ENCODE peak calls at places on chromosomes 3 and 15, in seven cellular contexts. W is tibial artery, A is right atrium auricular region, V is Caco-2, Z is breast epithelium, S is uterus, K is keratinocyte. P is an unnamed sample. For H3K36me3, the result is how much of the 10 kb centered on the place peaks cover.

GRCh38 chr3:188037116-188037718 is 116.7 kb upstream of the LPP start:
- DNase-seq in W (no peak), S (peak), V (peak), A (no peak), K (no peak), Z (no peak), P (peak)

GRCh38 chr3:44529927-44530326 is 25.1 kb upstream of the ZKSCAN7 start:
- DNase-seq in W (no peak), A (no peak), K (no peak), S (no peak), V (peak), Z (no peak), P (no peak)

GRCh38 chr3:113287818-113288648 is 76.7 kb downstream of the BOC start:
- DNase-seq in Z (no peak), A (peak), S (peak), W (peak), K (no peak), V (peak), P (peak)

GRCh38 chr15:96736384-96736783 is 405.9 kb downstream of the NR2F2 start:
- DNase-seq in W (no peak), Z (no peak), V (no peak), S (no peak), A (no peak), K (no peak), P (peak)

GRCh38 chr3:108897883-108898282 is 55.8 kb downstream of the GUCA1C start:
- DNase-seq in V (no peak), K (no peak), A (no peak), S (no peak), Z (no peak), W (no peak), P (no peak)

GRCh38 chr3:101998256-101998926 is 149.1 kb downstream of the NFKBIZ start:
- DNase-seq in A (no peak), W (no peak), S (peak), Z (no peak), V (no peak), K (no peak), P (no peak)

GRCh38 chr3:106534206-106534605 is 665.4 kb upstream of the CBLB start:
- DNase-seq in W (no peak), K (peak), S (no peak), V (no peak), A (no peak), Z (no peak), P (no peak)

GRCh38 chr15:65323071-65323511 is 18.6 kb downstream of the RNU5B-1 start:
- DNase-seq in Z (no peak), V (no peak), W (no peak), K (no peak), S (no peak), A (no peak), P (peak)

GRCh38 chr15:71649894-71650293 is 160.5 kb upstream of the NR2E3 start:
- DNase-seq in W (no peak), Z (no peak), V (no peak), K (peak), S (no peak), A (no peak), P (no peak)

GRCh38 chr3:114887806-114888205 is 259.3 kb downstream of the ZBTB20 start:
- DNase-seq in W (no peak), S (no peak), A (no peak), Z (no peak), K (no peak), V (no peak), P (no peak)

GRCh38 chr3:114067804-114068203 is 11.3 kb downstream of the QTRT2 start:
- DNase-seq in A (no peak), S (no peak), K (no peak), Z (no peak), V (no peak), W (no peak), P (no peak)

GRCh38 chr3:150242220-150242938 is 165.7 kb upstream of the TSC22D2 start:
- DNase-seq in W (no peak), S (no peak), V (no peak), A (no peak), K (no peak), Z (no peak), P (no peak)

GRCh38 chr3:167382127-167382526 is 2.0 kb upstream of the ZBBX start:
- DNase-seq in K (no peak), W (no peak), S (no peak), Z (no peak), V (no peak), A (no peak), P (no peak)

GRCh38 chr3:128878556-128879124 is 780 bp upstream of the ACAD9 start:
- DNase-seq in S (peak), W (peak), A (peak), K (peak), Z (no peak), V (peak), P (peak)

GRCh38 chr3:112499328-112499727 is at the start of gene BTLA:
- DNase-seq in S (no peak), Z (no peak), A (no peak), K (no peak), V (no peak), W (no peak), P (no peak)

GRCh38 chr15:79296583-79296982 is 14.1 kb downstream of the ANKRD34C start:
- DNase-seq in S (no peak), A (no peak), Z (no peak), K (no peak), W (no peak), V (peak), P (no peak)

GRCh38 chr3:111861396-111861795 is 2.3 kb downstream of the PHLDB2 start:
- DNase-seq in W (no peak), Z (no peak), K (no peak), V (no peak), A (no peak), S (no peak), P (no peak)

GRCh38 chr15:61835476-61836106 is 224.7 kb downstream of the VPS13C start:
- DNase-seq in V (peak), A (peak), Z (peak), K (no peak), W (peak), S (peak), P (peak)

GRCh38 chr3:160097478-160097877 is 108.8 kb downstream of the IL12A start:
- DNase-seq in K (no peak), S (no peak), V (no peak), W (no peak), Z (no peak), A (no peak), P (no peak)

GRCh38 chr3:160196511-160197104 is 28.6 kb upstream of the C3orf80 start:
- DNase-seq in S (no peak), W (peak), A (peak), Z (no peak), K (no peak), V (no peak), P (no peak)

GRCh38 chr3:102179321-102180290 is 255.2 kb upstream of the ZPLD1 start:
- DNase-seq in A (no peak), Z (no peak), W (no peak), S (no peak), V (no peak), K (no peak), P (no peak)

GRCh38 chr3:136860541-136860940 is 1.5 kb upstream of the NCK1 start:
- DNase-seq in W (no peak), S (no peak), V (no peak), A (no peak), K (no peak), Z (no peak), P (no peak)

GRCh38 chr15:68795298-68795848 is 25.3 kb downstream of the ANP32A start:
- DNase-seq in V (no peak), S (peak), K (peak), A (peak), Z (peak), W (peak), P (peak)

GRCh38 chr3:173789530-173789929 is 392.0 kb downstream of the NLGN1 start:
- DNase-seq in A (no peak), V (no peak), Z (no peak), K (no peak), S (no peak), W (no peak), P (no peak)

GRCh38 chr15:66654718-66655375 is 47.2 kb upstream of the SMAD6 start:
- DNase-seq in W (no peak), A (no peak), V (no peak), K (no peak), S (no peak), Z (no peak), P (no peak)

GRCh38 chr3:81549831-81550230 is 211.6 kb downstream of the GBE1 start:
- DNase-seq in S (no peak), Z (no peak), K (no peak), V (no peak), W (no peak), A (no peak), P (no peak)

GRCh38 chr3:64889991-64890390 is 202.2 kb upstream of the ADAMTS9 start:
- DNase-seq in S (peak), A (no peak), Z (no peak), W (no peak), V (no peak), K (no peak), P (peak)

GRCh38 chr3:125072749-125073404 is 17.1 kb upstream of the HEG1 start:
- DNase-seq in V (no peak), A (no peak), K (no peak), W (no peak), S (no peak), Z (no peak), P (no peak)

GRCh38 chr3:185978516-185978915 is 40.7 kb upstream of the TRA2B start:
- DNase-seq in V (no peak), W (no peak), A (no peak), K (no peak), Z (no peak), S (no peak), P (no peak)

GRCh38 chr3:193711964-193712598 is 119.1 kb downstream of the OPA1 start:
- DNase-seq in Z (peak), K (no peak), A (no peak), W (no peak), V (no peak), S (no peak), P (no peak)

GRCh38 chr3:134794950-134795775 is at the start of gene EPHB1:
- DNase-seq in K (peak), W (peak), S (peak), V (peak), A (peak), Z (peak), P (peak)

GRCh38 chr3:52779411-52780297 is 2.3 kb downstream of the ITIH1 start:
- DNase-seq in A (peak), V (no peak), S (no peak), W (no peak), K (no peak), Z (no peak), P (peak)

GRCh38 chr15:66881173-66881905 is 179.3 kb downstream of the SMAD6 start:
- DNase-seq in W (no peak), S (no peak), Z (no peak), A (peak), V (no peak), K (no peak), P (peak)

GRCh38 chr15:78387678-78388077 is 47.5 kb downstream of the CRABP1 start:
- DNase-seq in V (no peak), S (no peak), A (no peak), Z (no peak), K (no peak), W (no peak), P (no peak)

GRCh38 chr3:163468531-163469335 is 1609.6 kb downstream of the SI start:
- DNase-seq in K (no peak), V (no peak), Z (no peak), S (no peak), W (no peak), A (no peak), P (no peak)

GRCh38 chr3:61889259-61889658 is 327.9 kb downstream of the PTPRG start:
- DNase-seq in A (no peak), V (no peak), K (no peak), W (no peak), S (no peak), Z (no peak), P (no peak)

GRCh38 chr3:123361019-123361418 is 87.9 kb downstream of the ADCY5 start:
- DNase-seq in S (no peak), W (no peak), K (no peak), Z (no peak), A (no peak), V (no peak), P (no peak)
- TF ChIP-seq CTCF in S (no peak), W (no peak), K (peak), Z (no peak), A (no peak), V (no peak), P (no peak)

DNA sequence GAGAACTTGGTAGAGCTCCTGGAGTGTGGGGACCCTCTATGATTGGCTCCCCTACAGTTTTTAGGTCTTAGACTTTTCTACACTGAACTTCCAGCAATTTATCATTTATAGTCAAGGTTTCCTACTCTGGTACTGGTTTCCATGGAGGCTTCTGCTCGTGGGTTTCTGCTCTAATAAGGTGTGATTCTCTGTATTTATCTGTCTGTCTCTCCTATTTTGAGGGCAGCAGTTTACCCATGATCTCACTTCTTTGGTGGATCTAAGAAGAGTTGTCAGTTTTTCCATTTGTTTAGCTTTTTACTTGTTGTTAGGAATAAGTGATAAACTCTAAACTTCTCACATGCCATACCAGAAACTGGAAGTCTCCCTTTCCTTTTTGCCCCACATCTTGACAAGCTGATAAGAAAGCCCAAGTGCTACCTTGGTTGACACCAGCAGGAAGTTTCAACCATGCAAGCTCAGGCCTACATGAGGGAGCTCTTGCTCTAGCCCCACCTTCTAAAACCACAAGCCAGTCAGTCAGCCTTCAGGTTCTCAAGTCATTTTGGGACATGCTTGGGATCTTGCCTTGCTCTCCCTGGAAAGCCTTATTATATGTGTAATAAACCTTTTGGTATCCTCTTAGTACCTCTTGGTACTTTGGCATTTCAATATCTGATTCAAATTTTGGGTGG is 10.0 kb downstream of the TIMMDC1 start:
- DNase-seq in A (no peak), V (no peak), W (no peak), Z (no peak), S (no peak), K (no peak), P (no peak)
- H3K36me3 ChIP-seq in A (half or more), V (under half), W (under half), Z (under half), S (under half), K (under half), P (under half)

GRCh38 chr15:74842581-74843444 is at the start of gene ULK3:
- DNase-seq in Z (peak), S (peak), V (peak), W (peak), A (peak), K (no peak), P (peak)
- TF ChIP-seq CTCF in Z (peak), S (peak), V (peak), W (peak), A (peak), K (peak), P (peak)

GRCh38 chr3:13358051-13358450 is 62.1 kb downstream of the NUP210 start:
- DNase-seq in A (no peak), Z (no peak), W (no peak), K (no peak), V (no peak), S (no peak), P (no peak)
- H3K36me3 ChIP-seq in A (under half), Z (under half), W (under half), K (under half), V (under half), S (under half), P (under half)

DNA sequence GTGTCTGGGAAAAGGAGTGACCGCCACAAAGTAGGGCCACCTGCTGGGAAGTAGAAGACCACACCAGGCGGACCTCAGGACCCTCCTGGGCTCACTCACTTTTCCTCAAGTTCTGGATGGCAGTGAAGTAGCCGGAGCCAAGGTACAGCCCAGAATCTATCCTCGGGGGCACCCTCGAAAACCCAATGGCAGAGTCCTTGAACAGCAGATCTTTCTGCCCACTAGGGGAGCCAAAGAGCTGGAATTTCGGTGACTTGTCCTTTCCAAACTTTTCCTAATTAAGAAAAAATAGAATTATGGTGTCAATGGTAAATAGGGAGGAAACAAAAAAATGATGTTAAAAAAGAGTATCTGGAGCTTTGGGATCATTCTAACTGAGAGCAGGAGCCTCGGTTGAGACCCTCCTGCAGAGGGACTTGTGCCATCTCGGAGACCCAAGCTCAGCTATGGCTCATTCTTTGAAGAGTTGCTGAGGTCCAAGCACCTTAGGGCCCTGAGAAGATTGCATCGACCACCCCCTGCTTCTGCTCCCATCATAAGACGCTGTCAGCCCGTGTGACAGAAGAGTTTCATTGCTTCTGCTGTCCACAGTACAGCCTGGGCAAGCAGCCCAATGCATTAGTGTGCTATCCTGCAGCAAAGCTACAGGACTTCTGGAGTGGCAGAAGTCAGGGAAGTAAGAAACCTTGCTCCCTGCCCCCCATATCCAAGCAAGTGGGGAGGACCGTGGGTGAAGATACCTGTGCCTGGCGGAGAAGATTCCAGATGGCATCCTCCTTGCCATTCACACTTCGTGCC is 14.8 kb downstream of the LTF start:
- DNase-seq in S (no peak), V (peak), W (no peak), Z (no peak), K (no peak), A (peak), P (no peak)
- TF ChIP-seq CTCF in S (no peak), V (peak), W (peak), Z (no peak), K (peak), A (peak), P (no peak)

GRCh38 chr3:127612966-127613365 is 14.8 kb downstream of the MCM2 start:
- DNase-seq in A (no peak), S (no peak), W (no peak), Z (no peak), K (no peak), V (no peak), P (no peak)

GRCh38 chr3:127613406-127613805 is 15.2 kb downstream of the MCM2 start:
- DNase-seq in S (no peak), V (no peak), A (no peak), W (no peak), Z (no peak), K (no peak), P (no peak)

GRCh38 chr3:127610105-127610504 is 11.9 kb downstream of the MCM2 start:
- DNase-seq in S (no peak), W (no peak), K (no peak), Z (no peak), A (no peak), V (no peak), P (no peak)

GRCh38 chr3:127608362-127608718 is 10.1 kb downstream of the MCM2 start:
- DNase-seq in V (no peak), Z (no peak), S (no peak), K (no peak), W (no peak), A (no peak), P (peak)

GRCh38 chr3:127611251-127611650 is 13.0 kb downstream of the MCM2 start:
- DNase-seq in Z (no peak), S (no peak), W (no peak), K (no peak), V (no peak), A (no peak), P (no peak)
- H3K36me3 ChIP-seq in Z (under half), S (under half), W (under half), K (under half), V (under half), A (under half), P (under half)

DNA sequence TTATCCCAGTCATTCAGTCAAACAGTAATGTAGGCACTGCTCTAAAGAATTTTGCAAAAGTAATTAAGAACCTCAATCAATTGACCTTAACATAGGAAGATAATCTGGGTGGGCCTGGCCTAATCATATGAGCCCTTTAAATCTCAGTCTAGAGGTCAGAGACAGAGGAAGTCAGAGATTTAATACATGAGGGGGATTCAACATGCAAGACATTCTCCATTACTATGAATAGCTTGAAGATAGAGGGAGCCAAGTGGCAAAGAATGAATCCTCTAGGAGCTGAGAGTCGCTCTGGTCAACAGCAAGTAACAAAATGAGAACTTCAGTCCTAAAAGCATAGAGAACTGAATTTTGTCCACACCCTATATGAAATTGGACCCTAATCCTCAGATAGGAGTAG is 39.0 kb upstream of the MBNL1 start:
- DNase-seq in K (no peak), A (no peak), Z (no peak), S (no peak), W (no peak), V (no peak), P (no peak)
- TF ChIP-seq CTCF in K (no peak), A (peak), Z (no peak), S (no peak), W (no peak), V (no peak), P (peak)

DNA sequence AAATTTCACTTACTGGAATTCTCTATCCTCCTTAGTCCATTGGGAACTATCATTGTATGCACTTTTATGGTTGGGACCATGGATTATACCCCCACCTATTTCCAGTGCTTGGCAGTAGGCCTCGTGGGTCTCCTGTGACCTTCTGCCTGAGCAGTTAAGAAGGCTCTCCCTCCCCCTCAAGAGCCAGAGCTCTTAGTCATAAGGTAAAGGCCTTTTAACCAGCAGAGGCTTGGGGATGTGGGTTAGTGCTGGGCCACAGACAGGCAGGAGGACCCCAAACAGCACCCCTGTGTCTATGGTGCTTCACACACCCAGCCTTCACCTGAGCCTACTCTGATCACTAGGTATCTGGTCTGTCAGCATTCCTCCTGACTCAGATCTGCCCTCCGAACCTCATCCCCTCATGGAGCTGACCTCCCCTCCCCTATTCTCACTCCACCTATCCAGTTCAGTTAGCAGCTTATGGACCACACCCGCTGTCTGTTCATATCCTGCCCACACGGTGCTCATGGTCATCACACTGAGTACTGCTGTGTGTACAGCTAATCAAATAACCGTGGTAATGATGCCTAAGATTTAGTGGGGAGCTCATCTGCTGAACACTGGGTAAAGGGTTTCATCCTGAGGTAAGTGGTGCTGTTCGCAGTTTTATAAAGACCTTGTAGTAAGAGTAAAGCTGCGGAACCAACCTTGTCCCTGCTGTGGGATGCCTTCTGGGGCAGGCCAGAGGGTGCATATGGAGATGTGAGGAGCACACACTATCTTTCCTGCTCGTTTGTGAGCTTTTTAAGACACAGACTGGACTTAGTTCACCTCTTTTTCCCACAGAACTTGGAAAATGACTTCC is 40.9 kb downstream of the KLHL18 start:
- DNase-seq in A (no peak), S (no peak), Z (no peak), K (peak), W (no peak), V (peak), P (no peak)
- H3K36me3 ChIP-seq in A (half or more), S (under half), Z (under half), K (under half), W (half or more), V (under half), P (half or more)

GRCh38 chr3:16373270-16373785 is 108.3 kb downstream of the OXNAD1 start:
- DNase-seq in S (no peak), W (no peak), K (no peak), Z (no peak), V (no peak), A (no peak), P (no peak)
- TF ChIP-seq CTCF in S (no peak), W (no peak), K (no peak), Z (no peak), V (no peak), A (no peak), P (no peak)

P was measured in adrenal gland.